ENCODE peak calls at places on chromosomes 2 and 18, in five cellular contexts. L is K562, I is HepG2, D is WTC11, V is H1. F is an unnamed sample.

GRCh38 chr18:8609711-8610441 is 639 bp downstream of the RAB12 start:
- DNase-seq in L (no peak), I (no peak), D (no peak), V (no peak), F (no peak)

GRCh38 chr2:195477248-195477995 is 179.6 kb upstream of the SLC39A10 start:
- DNase-seq in L (no peak), I (no peak), D (no peak), V (no peak), F (no peak)

GRCh38 chr2:218322756-218323525 is 30.6 kb upstream of the TMBIM1 start:
- DNase-seq in L (peak), I (peak), D (peak), V (peak), F (no peak)

GRCh38 chr2:221153226-221153625 is 418.9 kb downstream of the EPHA4 start:
- DNase-seq in L (no peak), I (no peak), D (no peak), V (no peak), F (no peak)

GRCh38 chr2:224584111-224584764 is 925 bp downstream of the CUL3 start:
- DNase-seq in L (no peak), I (peak), D (peak), V (no peak), F (no peak)

GRCh38 chr2:152467677-152468406 is 132.9 kb downstream of the FMNL2 start:
- DNase-seq in L (no peak), I (no peak), D (no peak), V (peak), F (peak)

GRCh38 chr2:20635698-20636584 is 15.0 kb downstream of the HS1BP3 start:
- DNase-seq in L (peak), I (peak), D (peak), V (peak), F (no peak)

GRCh38 chr2:5933669-5934068 is 241.5 kb downstream of the SOX11 start:
- DNase-seq in L (no peak), I (no peak), D (no peak), V (no peak), F (no peak)

GRCh38 chr2:216551669-216552068 is 53.0 kb downstream of the RPL37A start:
- DNase-seq in L (no peak), I (no peak), D (no peak), V (no peak), F (no peak)

GRCh38 chr18:73805991-73806390 is 341.6 kb downstream of the FBXO15 start:
- DNase-seq in L (no peak), I (no peak), D (no peak), V (no peak), F (no peak)

GRCh38 chr2:26555246-26556133 is 77.6 kb upstream of the OTOF start:
- DNase-seq in L (peak), I (peak), D (no peak), V (no peak), F (no peak)

GRCh38 chr18:79068299-79068945 is 772 bp upstream of the ATP9B start:
- DNase-seq in L (no peak), I (no peak), D (peak), V (no peak), F (peak)

GRCh38 chr2:241129086-241129871 is 20.0 kb downstream of the PASK start:
- DNase-seq in L (no peak), I (no peak), D (no peak), V (no peak), F (no peak)

GRCh38 chr2:67130526-67131309 is 266.4 kb upstream of the ETAA1 start:
- DNase-seq in L (no peak), I (no peak), D (no peak), V (no peak), F (no peak)

GRCh38 chr18:46462523-46462922 is 194.5 kb downstream of the LOXHD1 start:
- DNase-seq in L (no peak), I (no peak), D (no peak), V (no peak), F (no peak)

GRCh38 chr18:55251186-55251995 is 292.1 kb upstream of the CCDC68 start:
- DNase-seq in L (no peak), I (no peak), D (peak), V (no peak), F (no peak)

GRCh38 chr2:177393381-177393780 is 808 bp downstream of the AGPS start:
- DNase-seq in L (no peak), I (no peak), D (no peak), V (no peak), F (no peak)

GRCh38 chr2:169091761-169092523 is 22.6 kb downstream of the DHRS9 start:
- DNase-seq in L (no peak), I (no peak), D (no peak), V (no peak), F (no peak)

GRCh38 chr2:74513605-74514367 is 464 bp upstream of the TLX2 start:
- DNase-seq in L (no peak), I (no peak), D (peak), V (peak), F (no peak)

GRCh38 chr2:101524811-101525430 is 50.0 kb upstream of the RFX8 start:
- DNase-seq in L (no peak), I (peak), D (no peak), V (peak), F (no peak)

GRCh38 chr18:54052732-54053131 is 171.7 kb downstream of the MBD2 start:
- DNase-seq in L (no peak), I (no peak), D (no peak), V (no peak), F (no peak)

GRCh38 chr2:108587621-108588020 is 53.4 kb downstream of the LIMS1 start:
- DNase-seq in L (no peak), I (no peak), D (no peak), V (no peak), F (no peak)

GRCh38 chr2:120937736-120938131 is 202.1 kb downstream of the GLI2 start:
- DNase-seq in L (no peak), I (no peak), D (no peak), V (no peak), F (no peak)

DNA sequence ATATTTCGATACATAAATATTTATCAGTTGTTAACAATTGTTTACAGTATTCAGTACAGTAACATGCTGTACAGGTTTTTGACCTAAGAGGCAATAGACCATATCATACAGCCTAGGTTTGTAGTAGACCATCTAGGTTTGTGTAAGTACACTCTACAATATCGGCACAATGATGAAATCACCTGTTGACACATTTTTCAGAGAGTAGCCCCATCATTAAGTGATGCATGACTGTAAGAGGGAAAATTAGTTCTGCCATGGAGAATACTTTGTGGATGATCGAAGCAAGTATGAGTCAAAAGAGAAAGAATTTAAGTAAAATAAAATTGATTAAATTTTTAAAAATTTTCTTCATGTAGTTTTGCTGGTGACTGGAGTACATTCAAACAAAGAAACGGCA is 32.6 kb downstream of the VIT start:
- DNase-seq in L (no peak), I (no peak), D (no peak), V (no peak), F (no peak)
- TF ChIP-seq ATF2 in L (no peak), I (no peak), D (no peak), V (no peak), F (no peak)

GRCh38 chr2:95799892-95800291 is 191.7 kb downstream of the ANKRD36C start:
- DNase-seq in L (no peak), I (no peak), D (no peak), V (no peak), F (no peak)

GRCh38 chr2:95799490-95799889 is 192.1 kb downstream of the ANKRD36C start:
- DNase-seq in L (no peak), I (no peak), D (peak), V (no peak), F (no peak)
- TF ChIP-seq ATF2 in L (no peak), I (no peak), D (no peak), V (no peak), F (no peak)

GRCh38 chr2:171100370-171100769 is 60.3 kb downstream of the TLK1 start:
- DNase-seq in L (no peak), I (peak), D (no peak), V (no peak), F (no peak)
- TF ChIP-seq ATF2 in L (no peak), I (peak), D (no peak), V (no peak), F (no peak)

GRCh38 chr2:15159751-15160177 is 401.4 kb downstream of the NBAS start:
- DNase-seq in L (peak), I (peak), D (no peak), V (no peak), F (no peak)

GRCh38 chr2:15166878-15167277 is 394.3 kb downstream of the NBAS start:
- DNase-seq in L (no peak), I (no peak), D (no peak), V (no peak), F (no peak)

GRCh38 chr2:15160602-15161001 is 400.5 kb downstream of the NBAS start:
- DNase-seq in L (no peak), I (no peak), D (no peak), V (no peak), F (no peak)

GRCh38 chr2:15160201-15160600 is 400.9 kb downstream of the NBAS start:
- DNase-seq in L (no peak), I (no peak), D (no peak), V (no peak), F (no peak)

GRCh38 chr2:15163316-15163715 is 397.8 kb downstream of the NBAS start:
- DNase-seq in L (no peak), I (no peak), D (no peak), V (no peak), F (no peak)
- TF ChIP-seq ATF2 in L (no peak), I (no peak), D (no peak), V (no peak), F (no peak)

GRCh38 chr2:107337209-107337898 is 451.4 kb upstream of the ST6GAL2 start:
- DNase-seq in L (no peak), I (no peak), D (no peak), V (no peak), F (no peak)
- TF ChIP-seq ATF2 in L (no peak), I (no peak), D (no peak), V (no peak), F (no peak)

DNA sequence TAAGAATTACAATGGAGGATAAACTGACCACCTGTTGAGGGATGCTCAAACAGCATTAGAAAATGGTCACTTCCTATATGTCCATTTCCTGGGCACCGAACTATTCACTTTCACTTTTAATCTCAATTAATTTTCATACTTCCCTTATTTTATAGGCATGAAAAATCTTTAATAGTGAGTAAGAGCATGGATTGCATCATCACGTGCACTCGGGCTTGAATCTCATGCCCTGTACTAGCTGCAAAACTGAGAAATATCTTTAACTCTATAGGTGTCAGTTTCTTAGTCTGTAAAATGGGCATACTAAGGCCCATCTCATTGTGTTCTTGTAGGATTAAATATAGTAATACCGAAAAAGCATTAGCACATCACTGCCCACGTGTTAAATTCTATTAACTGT is 183.9 kb upstream of the FIGN start:
- DNase-seq in L (no peak), I (no peak), D (no peak), V (no peak), F (no peak)
- TF ChIP-seq ATF2 in L (no peak), I (no peak), D (no peak), V (no peak), F (no peak)

DNA sequence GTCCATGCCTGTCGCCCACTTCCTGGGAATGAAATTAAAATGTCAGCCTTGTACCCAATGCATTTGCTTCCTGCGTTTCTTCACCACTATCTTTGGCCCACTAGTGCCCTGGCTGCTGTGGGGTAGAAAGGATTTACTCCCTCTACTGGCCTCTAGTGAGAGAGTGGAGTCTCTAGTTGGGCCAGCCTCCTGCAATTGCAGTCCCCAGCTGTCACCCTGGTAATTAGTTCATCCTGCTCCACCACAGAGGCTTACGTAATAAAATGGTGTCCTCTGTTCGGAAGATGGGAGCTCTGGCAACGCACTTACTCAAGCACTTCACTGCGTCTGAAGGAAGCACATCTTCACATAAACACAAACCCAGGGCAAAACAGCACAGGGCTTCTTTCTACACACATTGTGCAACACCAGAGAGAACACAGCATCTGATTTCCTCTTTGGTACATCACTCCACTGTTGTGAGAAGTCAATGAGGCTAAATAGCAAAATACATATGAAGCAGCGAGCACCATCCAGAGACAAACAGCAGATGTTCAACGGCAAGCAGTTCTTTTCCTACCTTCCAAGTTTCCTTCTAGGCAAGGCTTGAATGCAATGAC is 274.6 kb downstream of the LRATD1 start:
- DNase-seq in L (no peak), I (peak), D (no peak), V (no peak), F (no peak)
- TF ChIP-seq ATF2 in L (no peak), I (no peak), D (no peak), V (no peak), F (no peak)

GRCh38 chr18:45169610-45170009 is 445.7 kb upstream of the SLC14A2 start:
- DNase-seq in L (no peak), I (no peak), D (no peak), V (no peak), F (no peak)
- TF ChIP-seq ATF2 in L (no peak), I (no peak), D (no peak), V (no peak), F (no peak)

DNA sequence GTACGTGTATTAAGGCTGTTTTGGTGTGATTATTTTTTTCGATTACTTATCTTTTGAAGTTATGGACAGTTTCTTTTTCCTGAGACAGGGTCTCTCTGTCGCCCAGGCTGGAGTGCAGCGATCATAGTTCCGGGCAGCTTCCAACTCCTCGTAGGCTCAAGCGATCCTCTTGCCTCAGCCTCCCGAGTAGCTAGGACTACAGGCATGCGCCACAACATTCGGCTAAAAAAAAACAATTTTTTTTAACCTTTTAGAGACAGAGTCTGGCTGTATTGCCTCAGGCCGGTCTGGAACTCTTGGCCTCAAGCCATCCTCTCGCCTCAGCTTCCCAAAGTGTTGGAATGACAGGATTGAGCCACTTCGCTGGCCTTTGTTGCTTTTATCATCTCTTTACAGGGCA is 945 bp downstream of the HAT1 start:
- DNase-seq in L (no peak), I (peak), D (no peak), V (no peak), F (no peak)
- TF ChIP-seq ATF2 in L (no peak), I (no peak), D (no peak), V (no peak), F (no peak)